ENCODE peak calls at places on chromosomes 11 and 22, in ten cellular contexts. P is GM23248; D is T-helper 9 cell; H is ELF-1; R is HS-5; N is activated CD8-positive, alpha-beta memory T cell treated with anti-CD3 and anti-CD28 coated beads, Interleukin-2, amount 50 U/mL, for 48 hours; J is mesenteric fat pad; I is ureter; E is astrocyte of the spinal cord; W is sigmoid colon. Q is an unnamed sample.

GRCh38 chr11:129733981-129734380 is 81.7 kb upstream of the TMEM45B start:
- DNase-seq in R (no peak), P (no peak), J (peak), I (no peak), N (no peak), H (no peak), D (no peak), W (no peak), E (no peak), Q (no peak)

GRCh38 chr11:121592708-121593107 is 139.9 kb upstream of the SORL1-AS1 start:
- DNase-seq in P (peak), E (no peak), R (no peak), N (no peak), W (no peak), D (no peak), J (no peak), I (no peak), H (no peak), Q (no peak)

GRCh38 chr22:36946436-36947158 is 33.2 kb downstream of the CSF2RB start:
- DNase-seq in E (no peak), W (no peak), R (no peak), P (peak), N (no peak), H (no peak), D (no peak), J (no peak), I (no peak), Q (peak)

GRCh38 chr11:4448995-4449394 is at the start of gene OR52K2:
- DNase-seq in J (no peak), R (no peak), I (no peak), D (no peak), P (no peak), N (no peak), E (no peak), W (no peak), H (no peak), Q (no peak)

GRCh38 chr11:63938481-63939350 is at the start of gene NAA40:
- DNase-seq in W (peak), R (peak), H (peak), I (peak), J (peak), D (peak), E (peak), P (peak), N (peak), Q (peak)

GRCh38 chr11:16318320-16318719 is 38.0 kb downstream of the SOX6 start:
- DNase-seq in J (no peak), I (no peak), D (no peak), W (no peak), R (no peak), P (no peak), E (no peak), N (no peak), H (no peak), Q (no peak)

GRCh38 chr11:118003021-118003423 is 16.8 kb downstream of the IL10RA start:
- DNase-seq in D (no peak), P (no peak), H (no peak), W (no peak), J (peak), R (no peak), E (no peak), I (no peak), N (peak), Q (no peak)

GRCh38 chr22:17087176-17088131 is 2.7 kb downstream of the IL17RA start:
- DNase-seq in J (peak), P (no peak), I (peak), H (no peak), W (peak), N (peak), E (peak), R (no peak), D (peak), Q (peak)

GRCh38 chr11:35621620-35622019 is 3.4 kb downstream of the FJX1 start:
- DNase-seq in H (no peak), E (peak), W (no peak), P (no peak), D (no peak), N (no peak), R (no peak), I (no peak), J (no peak), Q (no peak)

GRCh38 chr22:50474711-50475651 is at the start of gene SBF1:
- DNase-seq in W (peak), J (peak), N (peak), H (peak), R (peak), E (peak), P (peak), D (peak), I (peak), Q (peak)

GRCh38 chr11:15490535-15490934 is 375.8 kb downstream of the INSC start:
- DNase-seq in E (no peak), J (no peak), N (no peak), D (no peak), R (no peak), W (no peak), P (no peak), H (no peak), I (no peak), Q (no peak)

GRCh38 chr11:64970731-64971151 is 1.2 kb downstream of the MAJIN start:
- DNase-seq in D (no peak), I (peak), R (no peak), E (no peak), W (no peak), J (peak), P (no peak), N (peak), H (no peak), Q (no peak)

GRCh38 chr22:27149886-27150529 is 492.6 kb downstream of the MIAT start:
- DNase-seq in H (no peak), N (no peak), E (no peak), D (no peak), P (peak), R (no peak), J (no peak), W (no peak), I (no peak), Q (no peak)

GRCh38 chr22:32024791-32025190 is 18.3 kb upstream of the SLC5A1 start:
- DNase-seq in E (no peak), D (no peak), R (no peak), W (no peak), N (no peak), H (no peak), P (peak), J (no peak), I (no peak), Q (no peak)

GRCh38 chr11:60280412-60280811 is at the start of gene MS4A4A:
- DNase-seq in P (no peak), E (no peak), N (no peak), I (no peak), D (no peak), H (no peak), W (no peak), J (no peak), R (no peak), Q (no peak)